ENCODE peak calls at places on chromosome 3, in five cellular contexts. X, B, T, N and Q are unnamed samples.

GRCh38 chr3:27094721-27095120 is 274.5 kb downstream of the NEK10 start:
- DNase-seq in T (no peak), N (no peak), B (no peak), X (no peak), Q (no peak)

GRCh38 chr3:144085964-144086363 is 114.3 kb downstream of the DIPK2A start:
- DNase-seq in T (no peak), B (peak), X (peak), N (no peak), Q (no peak)

GRCh38 chr3:70824078-70824477 is 511.6 kb upstream of the MDFIC2 start:
- DNase-seq in X (peak), B (peak), N (no peak), T (no peak), Q (no peak)

GRCh38 chr3:128353991-128354687 is 112.6 kb downstream of the DNAJB8 start:
- DNase-seq in T (peak), B (peak), X (peak), N (no peak), Q (no peak)

GRCh38 chr3:185645596-185646381 is 59.7 kb downstream of the SENP2 start:
- DNase-seq in N (no peak), B (no peak), X (peak), T (no peak), Q (no peak)

GRCh38 chr3:78645628-78646310 is 1122.0 kb downstream of the ROBO1 start:
- DNase-seq in T (no peak), B (peak), N (peak), X (peak), Q (peak)

GRCh38 chr3:4356225-4356540 is 53.0 kb downstream of the SETMAR start:
- DNase-seq in B (no peak), N (no peak), X (no peak), T (no peak), Q (no peak)

GRCh38 chr3:80733522-80734176 is 965.9 kb upstream of the ROBO1 start:
- DNase-seq in N (no peak), B (peak), X (peak), T (no peak), Q (no peak)

GRCh38 chr3:94092080-94092479 is 29.2 kb downstream of the NSUN3 start:
- DNase-seq in X (no peak), T (no peak), B (no peak), N (no peak), Q (no peak)

GRCh38 chr3:15959434-15959811 is 161.6 kb upstream of the ANKRD28 start:
- DNase-seq in T (no peak), B (peak), X (peak), N (no peak), Q (no peak)

GRCh38 chr3:126515066-126515706 is 2.4 kb downstream of the UROC1 start:
- DNase-seq in X (no peak), B (no peak), N (no peak), T (peak), Q (no peak)

GRCh38 chr3:32438596-32439344 is 47.1 kb downstream of the CMTM7 start:
- DNase-seq in N (no peak), T (no peak), X (no peak), B (peak), Q (no peak)

GRCh38 chr3:182730675-182731042 is 62.6 kb upstream of the ATP11B start:
- DNase-seq in T (no peak), B (no peak), X (no peak), N (no peak), Q (no peak)

GRCh38 chr3:189809583-189809982 is 178.4 kb downstream of the TP63 start:
- DNase-seq in X (no peak), T (no peak), N (no peak), B (no peak), Q (no peak)

GRCh38 chr3:175199961-175200360 is 340.8 kb downstream of the NAALADL2 start:
- DNase-seq in X (peak), N (no peak), B (peak), T (no peak), Q (no peak)

GRCh38 chr3:184345678-184346144 is 8.3 kb downstream of the FAM131A start:
- DNase-seq in T (peak), N (no peak), B (peak), X (peak), Q (no peak)

GRCh38 chr3:80187981-80188380 is 420.2 kb upstream of the ROBO1 start:
- DNase-seq in T (no peak), N (no peak), B (peak), X (no peak), Q (no peak)

GRCh38 chr3:57017481-57017880 is 43.0 kb upstream of the SPATA12 start:
- DNase-seq in B (peak), T (no peak), N (no peak), X (peak), Q (no peak)

GRCh38 chr3:30505866-30506517 is 100.4 kb upstream of the TGFBR2 start:
- DNase-seq in T (no peak), N (no peak), B (peak), X (no peak), Q (no peak)

GRCh38 chr3:177354461-177354860 is 157.2 kb upstream of the TBL1XR1 start:
- DNase-seq in B (no peak), T (no peak), N (no peak), X (no peak), Q (no peak)

GRCh38 chr3:60754617-60755016 is 496.6 kb downstream of the FHIT start:
- DNase-seq in B (peak), N (no peak), T (no peak), X (no peak), Q (no peak)

GRCh38 chr3:177590826-177591225 is 393.5 kb upstream of the TBL1XR1 start:
- DNase-seq in B (peak), X (peak), T (no peak), N (no peak), Q (no peak)

GRCh38 chr3:29597376-29598008 is 316.6 kb downstream of the RBMS3 start:
- DNase-seq in B (peak), N (no peak), T (no peak), X (peak), Q (no peak)

GRCh38 chr3:58899159-58899952 is 150.5 kb downstream of the CFAP20DC start:
- DNase-seq in X (peak), N (no peak), B (peak), T (no peak), Q (no peak)

GRCh38 chr3:57274845-57275244 is 17.6 kb downstream of the ASB14 start:
- DNase-seq in T (no peak), B (no peak), N (no peak), X (no peak), Q (no peak)

GRCh38 chr3:194682189-194682588 is 3.5 kb upstream of the FAM43A start:
- DNase-seq in T (no peak), X (no peak), N (no peak), B (no peak), Q (no peak)
- H3K4me3 ChIP-seq in T (no peak), X (no peak), N (peak), B (no peak), Q (no peak)

GRCh38 chr3:134406331-134407246 is 32.3 kb upstream of the AMOTL2 start:
- DNase-seq in T (no peak), B (peak), X (peak), N (no peak), Q (no peak)
- H3K4me3 ChIP-seq in T (peak), B (peak), X (peak), N (no peak), Q (peak)

GRCh38 chr3:112115161-112115739 is 17.8 kb downstream of the GCSAM start:
- DNase-seq in N (no peak), B (no peak), T (no peak), X (no peak), Q (no peak)

GRCh38 chr3:112117415-112117814 is 15.6 kb downstream of the GCSAM start:
- DNase-seq in X (no peak), B (no peak), T (no peak), N (no peak), Q (no peak)

GRCh38 chr3:112117826-112118571 is 15.0 kb downstream of the GCSAM start:
- DNase-seq in T (no peak), N (no peak), X (no peak), B (no peak), Q (no peak)

GRCh38 chr3:112115806-112116383 is 17.2 kb downstream of the GCSAM start:
- DNase-seq in B (no peak), N (no peak), T (no peak), X (no peak), Q (no peak)

GRCh38 chr3:112116777-112117186 is 16.3 kb downstream of the GCSAM start:
- DNase-seq in B (no peak), T (no peak), X (no peak), N (no peak), Q (no peak)
- H3K4me3 ChIP-seq in B (no peak), T (no peak), X (no peak), N (no peak), Q (no peak)

DNA sequence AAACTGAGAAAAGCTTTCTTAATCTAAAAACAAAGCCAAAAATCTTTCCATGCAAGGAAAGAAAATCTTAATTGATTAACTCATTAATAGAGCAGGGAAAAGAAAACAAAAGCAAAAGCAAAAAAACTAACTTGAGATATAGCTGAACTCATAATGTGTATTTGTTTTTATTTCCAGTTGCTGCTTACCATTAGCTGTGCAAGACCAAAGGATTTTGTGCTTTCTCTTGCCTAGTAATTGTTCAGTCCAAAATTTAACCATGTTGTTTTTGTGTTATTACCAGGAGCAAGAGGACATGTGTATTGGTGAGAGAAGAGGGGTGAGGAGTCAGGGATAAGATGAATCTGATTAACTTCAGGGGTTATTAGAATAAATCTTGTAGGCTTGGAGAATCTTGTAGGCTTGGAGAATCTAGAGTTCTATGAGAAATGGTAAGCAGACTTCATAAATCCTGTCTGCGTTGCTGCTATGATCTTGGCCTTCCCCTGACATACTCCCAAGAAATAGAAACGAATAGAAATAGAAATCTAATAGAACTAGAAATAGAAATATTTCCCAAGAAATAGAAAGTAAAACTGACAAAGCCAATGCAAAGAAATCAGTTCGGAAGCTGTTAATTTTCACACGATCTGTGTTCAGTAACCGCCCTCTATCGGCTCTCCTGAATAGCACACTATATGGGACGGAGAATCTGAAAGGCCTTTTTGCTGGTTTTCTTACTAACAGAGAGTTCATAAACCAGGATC is 72.6 kb upstream of the TNFSF10 start:
- DNase-seq in N (peak), T (no peak), B (peak), X (peak), Q (peak)
- H3K4me3 ChIP-seq in N (peak), T (peak), B (no peak), X (no peak), Q (no peak)

GRCh38 chr3:160479376-160479775 is 29.8 kb upstream of the TRIM59 start:
- DNase-seq in T (no peak), B (no peak), X (no peak), N (no peak), Q (no peak)

GRCh38 chr3:160475889-160476288 is 26.3 kb upstream of the TRIM59 start:
- DNase-seq in B (peak), X (no peak), T (no peak), N (no peak), Q (no peak)

GRCh38 chr3:160475153-160475552 is 25.6 kb upstream of the TRIM59 start:
- DNase-seq in N (no peak), T (no peak), X (no peak), B (no peak), Q (no peak)

GRCh38 chr3:160478338-160478737 is 28.8 kb upstream of the TRIM59 start:
- DNase-seq in T (no peak), X (peak), N (no peak), B (peak), Q (peak)

DNA sequence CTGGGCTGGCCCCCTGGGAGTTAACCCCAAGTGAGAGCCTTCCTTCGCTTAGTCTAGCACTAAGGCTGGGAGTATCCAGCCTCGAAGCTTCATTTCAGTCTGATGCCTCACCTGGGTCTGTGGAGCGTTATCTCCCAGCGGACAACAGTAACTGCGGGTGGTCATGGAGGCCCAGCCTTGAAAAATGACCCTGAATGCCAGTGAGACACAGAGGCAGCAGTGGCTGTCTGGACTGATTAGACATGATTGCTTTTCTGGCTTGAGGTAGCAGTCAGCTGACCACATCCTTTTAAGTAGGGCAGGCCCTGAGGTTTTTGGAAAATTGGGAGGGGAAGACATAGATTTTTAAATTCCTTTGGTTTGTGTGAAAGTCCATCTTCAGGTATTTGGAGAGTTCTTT is 28.2 kb upstream of the TRIM59 start:
- DNase-seq in B (peak), N (no peak), X (no peak), T (no peak), Q (no peak)
- H3K4me3 ChIP-seq in B (no peak), N (no peak), X (no peak), T (no peak), Q (no peak)

GRCh38 chr3:49867400-49867799 is 2.3 kb downstream of the CAMKV start:
- DNase-seq in N (no peak), B (no peak), T (no peak), X (no peak), Q (no peak)

GRCh38 chr3:49867871-49868321 is 1.8 kb downstream of the CAMKV start:
- DNase-seq in B (peak), T (no peak), X (peak), N (no peak), Q (no peak)

GRCh38 chr3:49868951-49869454 is 703 bp downstream of the CAMKV start:
- DNase-seq in N (no peak), T (no peak), X (no peak), B (no peak), Q (no peak)

GRCh38 chr3:49871536-49872157 is 1.9 kb upstream of the CAMKV start:
- DNase-seq in N (no peak), B (no peak), X (no peak), T (no peak), Q (no peak)

GRCh38 chr3:49869525-49870126 is at the start of gene CAMKV:
- DNase-seq in T (no peak), N (no peak), B (no peak), X (no peak), Q (no peak)
- H3K4me3 ChIP-seq in T (no peak), N (peak), B (no peak), X (peak), Q (no peak)

GRCh38 chr3:120103276-120103675 is 9.0 kb upstream of the GSK3B start:
- DNase-seq in T (no peak), X (no peak), B (no peak), N (no peak), Q (no peak)
- H3K4me3 ChIP-seq in T (no peak), X (no peak), B (no peak), N (no peak), Q (no peak)